ENCODE peak calls at places on chromosomes 6 and 20, in nine cellular contexts. One of them, this sample, is unnamed.

GRCh38 chr6:170167657-170168159 is 123.2 kb downstream of the DLL1 start:
- DNase-seq in GM23248: no peak
- DNase-seq in lung: no peak
- DNase-seq in brain microvascular endothelial cell: no peak
- DNase-seq in cardiac muscle cell: no peak
- DNase-seq in gastrocnemius medialis: no peak
- DNase-seq in thyroid gland: no peak
- DNase-seq in colonic mucosa: no peak
- DNase-seq in fibroblast of pulmonary artery: no peak
- DNase-seq in this sample: no peak

GRCh38 chr6:13453771-13454251 is 33.6 kb downstream of the GFOD1 start:
- DNase-seq in GM23248: peak; percentile 57
- DNase-seq in lung: no peak
- DNase-seq in thyroid gland: no peak
- DNase-seq in cardiac muscle cell: no peak
- DNase-seq in brain microvascular endothelial cell: peak; percentile 23
- DNase-seq in fibroblast of pulmonary artery: peak; percentile 51
- DNase-seq in colonic mucosa: no peak
- DNase-seq in gastrocnemius medialis: no peak
- DNase-seq in this sample: peak; percentile 95

GRCh38 chr6:37371158-37372083 is 17.6 kb downstream of the RNF8 start:
- DNase-seq in fibroblast of pulmonary artery: no peak
- DNase-seq in cardiac muscle cell: no peak
- DNase-seq in GM23248: no peak
- DNase-seq in gastrocnemius medialis: no peak
- DNase-seq in thyroid gland: peak; percentile 68
- DNase-seq in lung: peak; percentile 53
- DNase-seq in colonic mucosa: no peak
- DNase-seq in brain microvascular endothelial cell: no peak
- DNase-seq in this sample: no peak

GRCh38 chr6:122730775-122731386 is 48.6 kb upstream of the FABP7 start:
- DNase-seq in lung: no peak
- DNase-seq in gastrocnemius medialis: no peak
- DNase-seq in thyroid gland: no peak
- DNase-seq in fibroblast of pulmonary artery: peak; percentile 65
- DNase-seq in cardiac muscle cell: peak; percentile 45
- DNase-seq in GM23248: peak; percentile 60
- DNase-seq in colonic mucosa: no peak
- DNase-seq in brain microvascular endothelial cell: peak; percentile 15
- DNase-seq in this sample: peak; percentile 59

GRCh38 chr20:52493177-52493711 is 301.7 kb upstream of the ZFP64 start:
- DNase-seq in brain microvascular endothelial cell: no peak
- DNase-seq in lung: no peak
- DNase-seq in fibroblast of pulmonary artery: peak; percentile 80
- DNase-seq in cardiac muscle cell: peak; percentile 83
- DNase-seq in colonic mucosa: no peak
- DNase-seq in thyroid gland: no peak
- DNase-seq in gastrocnemius medialis: no peak
- DNase-seq in GM23248: peak; percentile 64
- DNase-seq in this sample: peak; percentile 63

GRCh38 chr20:33305591-33306057 is 22.6 kb downstream of the BPIFB1 start:
- DNase-seq in GM23248: peak; percentile 47
- DNase-seq in thyroid gland: no peak
- DNase-seq in gastrocnemius medialis: no peak
- DNase-seq in cardiac muscle cell: no peak
- DNase-seq in colonic mucosa: no peak
- DNase-seq in brain microvascular endothelial cell: peak; percentile 2
- DNase-seq in fibroblast of pulmonary artery: peak; percentile 6
- DNase-seq in lung: no peak
- DNase-seq in this sample: peak; percentile 57

GRCh38 chr20:51528263-51529026 is 14.1 kb downstream of the NFATC2 start:
- DNase-seq in fibroblast of pulmonary artery: no peak
- DNase-seq in brain microvascular endothelial cell: no peak
- DNase-seq in thyroid gland: no peak
- DNase-seq in GM23248: no peak
- DNase-seq in colonic mucosa: no peak
- DNase-seq in cardiac muscle cell: no peak
- DNase-seq in gastrocnemius medialis: no peak
- DNase-seq in lung: no peak
- DNase-seq in this sample: no peak

GRCh38 chr20:24650091-24650490 is 180.7 kb downstream of the SYNDIG1 start:
- DNase-seq in colonic mucosa: no peak
- DNase-seq in lung: no peak
- DNase-seq in brain microvascular endothelial cell: no peak
- DNase-seq in thyroid gland: no peak
- DNase-seq in gastrocnemius medialis: no peak
- DNase-seq in cardiac muscle cell: no peak
- DNase-seq in fibroblast of pulmonary artery: peak; percentile 70
- DNase-seq in GM23248: peak; percentile 34
- DNase-seq in this sample: no peak

GRCh38 chr6:133855599-133855972 is 33.3 kb upstream of the TCF21 start:
- DNase-seq in brain microvascular endothelial cell: no peak
- DNase-seq in fibroblast of pulmonary artery: no peak
- DNase-seq in thyroid gland: no peak
- DNase-seq in cardiac muscle cell: no peak
- DNase-seq in lung: no peak
- DNase-seq in colonic mucosa: no peak
- DNase-seq in GM23248: no peak
- DNase-seq in gastrocnemius medialis: no peak
- DNase-seq in this sample: no peak

GRCh38 chr6:13573669-13574110 is 711 bp upstream of the SIRT5 start:
- DNase-seq in cardiac muscle cell: peak; percentile 3
- DNase-seq in lung: peak; percentile 35
- DNase-seq in gastrocnemius medialis: peak; percentile 11
- DNase-seq in GM23248: peak; percentile 81
- DNase-seq in brain microvascular endothelial cell: peak; percentile 33
- DNase-seq in fibroblast of pulmonary artery: peak; percentile 33
- DNase-seq in thyroid gland: peak; percentile 53
- DNase-seq in colonic mucosa: peak; percentile 49
- DNase-seq in this sample: peak; percentile 58

GRCh38 chr20:20632644-20633043 is 79.8 kb downstream of the RALGAPA2 start:
- DNase-seq in GM23248: no peak
- DNase-seq in brain microvascular endothelial cell: no peak
- DNase-seq in cardiac muscle cell: no peak
- DNase-seq in colonic mucosa: no peak
- DNase-seq in gastrocnemius medialis: no peak
- DNase-seq in lung: no peak
- DNase-seq in fibroblast of pulmonary artery: no peak
- DNase-seq in thyroid gland: no peak
- DNase-seq in this sample: no peak

GRCh38 chr20:21465799-21466198 is 48.1 kb downstream of the NKX2-2 start:
- DNase-seq in lung: no peak
- DNase-seq in GM23248: no peak
- DNase-seq in gastrocnemius medialis: no peak
- DNase-seq in thyroid gland: no peak
- DNase-seq in fibroblast of pulmonary artery: no peak
- DNase-seq in brain microvascular endothelial cell: no peak
- DNase-seq in colonic mucosa: no peak
- DNase-seq in cardiac muscle cell: no peak
- DNase-seq in this sample: no peak

GRCh38 chr6:158439255-158439654 is 120.6 kb upstream of the TMEM181 start:
- DNase-seq in gastrocnemius medialis: no peak
- DNase-seq in lung: no peak
- DNase-seq in cardiac muscle cell: no peak
- DNase-seq in brain microvascular endothelial cell: no peak
- DNase-seq in GM23248: no peak
- DNase-seq in thyroid gland: no peak
- DNase-seq in colonic mucosa: no peak
- DNase-seq in fibroblast of pulmonary artery: no peak
- DNase-seq in this sample: no peak

GRCh38 chr6:88972504-88973423 is 9.3 kb upstream of the RNGTT start:
- DNase-seq in fibroblast of pulmonary artery: no peak
- DNase-seq in gastrocnemius medialis: no peak
- DNase-seq in GM23248: no peak
- DNase-seq in thyroid gland: no peak
- DNase-seq in brain microvascular endothelial cell: no peak
- DNase-seq in colonic mucosa: no peak
- DNase-seq in lung: no peak
- DNase-seq in cardiac muscle cell: no peak
- DNase-seq in this sample: no peak

GRCh38 chr6:64691069-64691468 is 1016.0 kb downstream of the EYS start:
- DNase-seq in lung: no peak
- DNase-seq in thyroid gland: no peak
- DNase-seq in GM23248: no peak
- DNase-seq in fibroblast of pulmonary artery: no peak
- DNase-seq in colonic mucosa: no peak
- DNase-seq in brain microvascular endothelial cell: no peak
- DNase-seq in gastrocnemius medialis: no peak
- DNase-seq in cardiac muscle cell: no peak
- DNase-seq in this sample: no peak

GRCh38 chr6:22036267-22036666 is 260.6 kb downstream of the PRL start:
- DNase-seq in fibroblast of pulmonary artery: peak; percentile 33
- DNase-seq in gastrocnemius medialis: no peak
- DNase-seq in GM23248: no peak
- DNase-seq in lung: peak; percentile 35
- DNase-seq in colonic mucosa: no peak
- DNase-seq in cardiac muscle cell: peak; percentile 37
- DNase-seq in brain microvascular endothelial cell: no peak
- DNase-seq in thyroid gland: peak; percentile 85
- DNase-seq in this sample: peak; percentile 78

GRCh38 chr6:4939241-4939640 is 64.6 kb downstream of the RPP40 start:
- DNase-seq in cardiac muscle cell: no peak
- DNase-seq in thyroid gland: no peak
- DNase-seq in brain microvascular endothelial cell: no peak
- DNase-seq in colonic mucosa: no peak
- DNase-seq in fibroblast of pulmonary artery: no peak
- DNase-seq in gastrocnemius medialis: no peak
- DNase-seq in lung: no peak
- DNase-seq in GM23248: no peak
- DNase-seq in this sample: no peak

GRCh38 chr6:4936681-4937041 is 67.2 kb downstream of the RPP40 start:
- DNase-seq in colonic mucosa: no peak
- DNase-seq in thyroid gland: peak; percentile 31
- DNase-seq in lung: no peak
- DNase-seq in cardiac muscle cell: peak; percentile 47
- DNase-seq in brain microvascular endothelial cell: peak; percentile 39
- DNase-seq in gastrocnemius medialis: no peak
- DNase-seq in GM23248: peak; percentile 62
- DNase-seq in fibroblast of pulmonary artery: peak; percentile 78
- DNase-seq in this sample: peak; percentile 62

GRCh38 chr6:4935486-4935885 is 68.4 kb downstream of the RPP40 start:
- DNase-seq in gastrocnemius medialis: no peak
- DNase-seq in lung: no peak
- DNase-seq in thyroid gland: no peak
- DNase-seq in colonic mucosa: no peak
- DNase-seq in fibroblast of pulmonary artery: no peak
- DNase-seq in brain microvascular endothelial cell: no peak
- DNase-seq in GM23248: no peak
- DNase-seq in cardiac muscle cell: no peak
- DNase-seq in this sample: no peak

GRCh38 chr6:4937414-4937813 is 66.4 kb downstream of the RPP40 start:
- DNase-seq in colonic mucosa: no peak
- DNase-seq in brain microvascular endothelial cell: no peak
- DNase-seq in lung: no peak
- DNase-seq in thyroid gland: no peak
- DNase-seq in GM23248: no peak
- DNase-seq in cardiac muscle cell: no peak
- DNase-seq in fibroblast of pulmonary artery: no peak
- DNase-seq in gastrocnemius medialis: no peak
- DNase-seq in this sample: no peak

GRCh38 chr6:4935981-4936680 is 67.7 kb downstream of the RPP40 start:
- DNase-seq in colonic mucosa: no peak
- DNase-seq in thyroid gland: no peak
- DNase-seq in brain microvascular endothelial cell: no peak
- DNase-seq in cardiac muscle cell: no peak
- DNase-seq in lung: no peak
- DNase-seq in gastrocnemius medialis: no peak
- DNase-seq in GM23248: no peak
- DNase-seq in fibroblast of pulmonary artery: no peak
- DNase-seq in this sample: no peak
- H3K4me3 ChIP-seq in colonic mucosa: no peak overlapping the region
- H3K4me3 ChIP-seq in thyroid gland: no peak overlapping the region
- H3K4me3 ChIP-seq in brain microvascular endothelial cell: no peak overlapping the region
- H3K4me3 ChIP-seq in cardiac muscle cell: no peak overlapping the region
- H3K4me3 ChIP-seq in lung: no peak overlapping the region
- H3K4me3 ChIP-seq in gastrocnemius medialis: no peak overlapping the region
- H3K4me3 ChIP-seq in GM23248: no peak overlapping the region
- H3K4me3 ChIP-seq in fibroblast of pulmonary artery: no peak overlapping the region
- H3K4me3 ChIP-seq in this sample: no peak overlapping the region

GRCh38 chr20:17226410-17227198 is at the start of gene PCSK2:
- DNase-seq in lung: peak; percentile 35
- DNase-seq in fibroblast of pulmonary artery: peak; percentile 33
- DNase-seq in GM23248: peak; percentile 67
- DNase-seq in cardiac muscle cell: peak; percentile 92
- DNase-seq in gastrocnemius medialis: no peak
- DNase-seq in brain microvascular endothelial cell: peak; percentile 24
- DNase-seq in colonic mucosa: no peak
- DNase-seq in thyroid gland: peak; percentile 85
- DNase-seq in this sample: peak; percentile 35
- H3K4me3 ChIP-seq in lung: peak within 1 kb of the TSS; percentile 7
- H3K4me3 ChIP-seq in fibroblast of pulmonary artery: peak within 1 kb of the TSS; percentile 13
- H3K4me3 ChIP-seq in GM23248: peak within 1 kb of the TSS; percentile 57
- H3K4me3 ChIP-seq in cardiac muscle cell: peak within 1 kb of the TSS; percentile 12
- H3K4me3 ChIP-seq in gastrocnemius medialis: no peak within 1 kb of the TSS
- H3K4me3 ChIP-seq in brain microvascular endothelial cell: peak within 1 kb of the TSS; percentile 30
- H3K4me3 ChIP-seq in colonic mucosa: peak within 1 kb of the TSS; percentile 7
- H3K4me3 ChIP-seq in thyroid gland: peak within 1 kb of the TSS; percentile 17
- H3K4me3 ChIP-seq in this sample: no peak within 1 kb of the TSS

GRCh38 chr6:51509597-51509996 is 577.8 kb downstream of the PKHD1 start:
- DNase-seq in colonic mucosa: no peak
- DNase-seq in brain microvascular endothelial cell: no peak
- DNase-seq in lung: no peak
- DNase-seq in gastrocnemius medialis: no peak
- DNase-seq in thyroid gland: no peak
- DNase-seq in fibroblast of pulmonary artery: no peak
- DNase-seq in GM23248: no peak
- DNase-seq in cardiac muscle cell: no peak
- DNase-seq in this sample: no peak
- H3K4me3 ChIP-seq in colonic mucosa: no peak overlapping the region
- H3K4me3 ChIP-seq in brain microvascular endothelial cell: no peak overlapping the region
- H3K4me3 ChIP-seq in lung: no peak overlapping the region
- H3K4me3 ChIP-seq in gastrocnemius medialis: no peak overlapping the region
- H3K4me3 ChIP-seq in thyroid gland: no peak overlapping the region
- H3K4me3 ChIP-seq in fibroblast of pulmonary artery: no peak overlapping the region
- H3K4me3 ChIP-seq in GM23248: no peak overlapping the region
- H3K4me3 ChIP-seq in cardiac muscle cell: no peak overlapping the region
- H3K4me3 ChIP-seq in this sample: no peak overlapping the region

DNA sequence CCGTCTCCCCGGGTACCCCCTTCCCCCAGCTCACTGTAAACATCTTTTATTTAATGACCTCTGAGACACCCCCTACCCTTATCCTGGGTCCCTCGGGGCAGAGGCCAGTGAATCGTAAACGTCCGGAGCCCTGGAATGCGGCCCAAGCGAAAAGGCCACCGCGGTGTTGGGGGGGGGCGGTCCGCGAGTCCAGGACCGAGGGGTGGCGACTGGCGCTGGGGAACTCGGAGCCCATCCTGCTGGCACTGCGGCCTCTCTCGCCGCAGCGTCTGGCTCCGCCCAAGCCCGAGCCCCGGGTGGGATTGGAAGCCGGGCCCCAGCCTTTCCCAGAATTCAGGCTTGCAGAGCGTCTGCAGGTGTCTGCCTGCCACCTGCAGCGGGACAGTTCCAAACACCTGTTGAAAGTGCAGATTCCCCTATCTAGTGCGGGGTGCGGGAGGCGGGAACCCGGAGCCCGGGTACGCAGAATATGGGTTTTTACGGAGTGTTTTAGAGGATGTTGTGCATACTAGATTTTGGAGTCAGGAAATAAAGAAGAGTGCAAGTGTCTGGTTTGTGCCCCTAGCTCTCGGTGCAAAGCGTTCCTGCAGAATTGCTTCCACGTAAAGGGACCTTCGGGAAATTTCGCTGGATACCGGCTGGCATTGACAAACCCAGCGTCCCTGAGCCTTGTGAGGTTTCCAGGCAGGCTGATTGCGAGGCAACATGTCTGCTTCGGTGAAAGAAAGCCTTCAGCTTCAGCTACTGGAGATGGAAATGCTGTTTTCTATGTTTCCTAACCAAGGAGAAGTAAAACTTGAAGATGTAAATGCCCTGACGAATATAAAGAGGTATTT is 808 bp downstream of the RWDD2A start:
- DNase-seq in colonic mucosa: peak; percentile 62
- DNase-seq in fibroblast of pulmonary artery: no peak
- DNase-seq in brain microvascular endothelial cell: no peak
- DNase-seq in thyroid gland: peak; percentile 62
- DNase-seq in cardiac muscle cell: peak; percentile 68
- DNase-seq in gastrocnemius medialis: peak; percentile 10
- DNase-seq in lung: peak; percentile 44
- DNase-seq in GM23248: peak; percentile 67
- DNase-seq in this sample: peak; percentile 21
- H3K4me3 ChIP-seq in colonic mucosa: peak overlapping the region; percentile 88
- H3K4me3 ChIP-seq in fibroblast of pulmonary artery: peak overlapping the region; percentile 87
- H3K4me3 ChIP-seq in brain microvascular endothelial cell: peak overlapping the region; percentile 95
- H3K4me3 ChIP-seq in thyroid gland: peak overlapping the region; percentile 86
- H3K4me3 ChIP-seq in cardiac muscle cell: peak overlapping the region; percentile 93
- H3K4me3 ChIP-seq in gastrocnemius medialis: peak overlapping the region; percentile 83
- H3K4me3 ChIP-seq in lung: peak overlapping the region; percentile 95
- H3K4me3 ChIP-seq in GM23248: peak overlapping the region; percentile 88
- H3K4me3 ChIP-seq in this sample: peak overlapping the region; percentile 80

This sample was measured in epithelial cell of esophagus.